ENCODE peak calls at places on chromosome 18, in four cellular contexts. D, K, B and S are unnamed samples.
A peak's percentile ranks its signal among the peaks of the same experiment; 100 is the strongest.

GRCh38 chr18:36929601-36930000 is 100.7 kb downstream of the KIAA1328 start:
- DNase-seq in K (no peak), D (no peak), B (no peak), S (no peak)

GRCh38 chr18:41690332-41691110 is 264.5 kb upstream of the PIK3C3 start:
- DNase-seq in D (no peak), K (no peak), B (no peak), S (no peak)

GRCh38 chr18:26813043-26813442 is 52.5 kb downstream of the AQP4 start:
- DNase-seq in D (no peak), B (no peak), K (no peak), S (peak; percentile 45)

GRCh38 chr18:74454279-74454741 is 2.8 kb downstream of the DIPK1C start:
- DNase-seq in D (no peak), K (no peak), B (no peak), S (no peak)

GRCh38 chr18:3758531-3758930 is 308.6 kb downstream of the TGIF1 start:
- DNase-seq in K (no peak), D (no peak), B (no peak), S (no peak)

GRCh38 chr18:5103693-5104092 is 93.4 kb downstream of the AKAIN1 start:
- DNase-seq in D (no peak), K (no peak), B (no peak), S (no peak)

GRCh38 chr18:69758458-69758857 is 189.2 kb downstream of the CD226 start:
- DNase-seq in D (peak; percentile 47), B (no peak), K (no peak), S (no peak)

GRCh38 chr18:48961547-48961946 is 10.8 kb upstream of the SMAD7 start:
- DNase-seq in K (no peak), D (no peak), B (no peak), S (no peak)

GRCh38 chr18:48923746-48924580 is 26.8 kb downstream of the SMAD7 start:
- DNase-seq in B (no peak), K (no peak), D (peak; percentile 68), S (no peak)

GRCh38 chr18:45448871-45449270 is 166.4 kb upstream of the SLC14A2 start:
- DNase-seq in B (no peak), K (no peak), D (no peak), S (no peak)

GRCh38 chr18:23885750-23886149 is 128.8 kb upstream of the TTC39C start:
- DNase-seq in K (no peak), D (no peak), B (no peak), S (no peak)

GRCh38 chr18:38695559-38696270 is 1130.1 kb upstream of the CELF4 start:
- DNase-seq in D (no peak), K (no peak), B (no peak), S (no peak)

GRCh38 chr18:13138822-13139139 is 79.8 kb upstream of the LDLRAD4 start:
- DNase-seq in B (no peak), D (no peak), K (no peak), S (no peak)

GRCh38 chr18:5421981-5422380 is 121.8 kb downstream of the EPB41L3 start:
- DNase-seq in D (no peak), B (no peak), K (no peak), S (no peak)